ENCODE peak calls at places on chromosomes 3 and 15, in eight cellular contexts. B, H, V, K, R, P, Y and X are unnamed samples.

GRCh38 chr15:66730168-66731014 is 28.4 kb downstream of the SMAD6 start:
- DNase-seq in H (no peak), P (no peak), R (peak; percentile 80), B (no peak), Y (no peak), K (peak; percentile 67), V (no peak), X (no peak)

GRCh38 chr3:141505166-141505565 is 18.3 kb downstream of the RASA2 start:
- DNase-seq in R (no peak), H (no peak), V (no peak), B (no peak), Y (no peak), K (no peak), P (no peak), X (no peak)

GRCh38 chr15:101490922-101491738 is 1.6 kb upstream of the PCSK6 start:
- DNase-seq in B (no peak), V (no peak), R (peak; percentile 40), P (no peak), H (no peak), K (no peak), Y (no peak), X (no peak)

GRCh38 chr3:120021523-120021922 is 72.7 kb downstream of the GSK3B start:
- DNase-seq in H (no peak), B (no peak), Y (no peak), R (no peak), V (no peak), P (no peak), K (peak; percentile 36), X (no peak)

GRCh38 chr3:36494461-36495109 is 114.3 kb downstream of the STAC start:
- DNase-seq in H (no peak), P (peak; percentile 74), B (no peak), K (peak; percentile 75), V (peak; percentile 68), Y (no peak), R (no peak), X (no peak)

GRCh38 chr3:47475570-47476329 is at the start of gene SCAP:
- DNase-seq in B (peak; percentile 95), H (peak; percentile 94), P (peak; percentile 93), Y (peak; percentile 68), V (peak; percentile 98), K (peak; percentile 27), R (peak; percentile 74), X (peak; percentile 90)

GRCh38 chr15:50267577-50267976 is 2.1 kb upstream of the HDC start:
- DNase-seq in V (no peak), Y (no peak), P (no peak), K (no peak), R (no peak), H (no peak), B (no peak), X (no peak)

GRCh38 chr15:59222106-59222505 is 15.5 kb downstream of the LDHAL6B start:
- DNase-seq in R (peak; percentile 62), Y (no peak), V (no peak), K (peak; percentile 88), B (no peak), P (no peak), H (no peak), X (no peak)

GRCh38 chr15:77409259-77410156 is 10.4 kb downstream of the PEAK1 start:
- DNase-seq in K (no peak), V (no peak), P (no peak), R (no peak), H (peak; percentile 53), B (peak; percentile 64), Y (no peak), X (no peak)

GRCh38 chr15:58453931-58454793 is 22.4 kb downstream of the LIPC start:
- DNase-seq in R (no peak), P (no peak), V (no peak), K (no peak), Y (no peak), H (no peak), B (no peak), X (peak; percentile 99)

GRCh38 chr15:25417604-25418003 is 21.2 kb downstream of the UBE3A start:
- DNase-seq in R (no peak), P (no peak), Y (no peak), V (no peak), B (no peak), H (no peak), K (no peak), X (no peak)

GRCh38 chr3:69499899-69500316 is 114.0 kb upstream of the FRMD4B start:
- DNase-seq in V (peak; percentile 72), Y (no peak), R (no peak), H (no peak), P (peak; percentile 53), K (no peak), B (no peak), X (no peak)

GRCh38 chr3:72969766-72970165 is 26.8 kb upstream of the PPP4R2 start:
- DNase-seq in V (no peak), R (no peak), Y (no peak), H (no peak), B (no peak), P (no peak), K (no peak), X (no peak)

GRCh38 chr15:25725758-25726157 is 137.4 kb downstream of the ATP10A start:
- DNase-seq in V (no peak), P (no peak), H (no peak), B (no peak), Y (no peak), R (peak; percentile 22), K (no peak), X (no peak)

GRCh38 chr3:130539005-130539404 is 22.0 kb downstream of the COL6A6 start:
- DNase-seq in R (no peak), B (no peak), K (no peak), V (peak; percentile 67), P (no peak), H (peak; percentile 49), Y (peak; percentile 40), X (peak; percentile 63)

GRCh38 chr3:184525337-184526157 is 36.0 kb upstream of the EPHB3 start:
- DNase-seq in P (no peak), K (no peak), B (no peak), Y (no peak), H (no peak), V (no peak), R (no peak), X (no peak)

GRCh38 chr3:131142580-131142979 is 115.9 kb downstream of the NEK11 start:
- DNase-seq in Y (no peak), P (no peak), R (no peak), B (no peak), H (no peak), V (no peak), K (no peak), X (no peak)

GRCh38 chr3:184145120-184145524 is 10.0 kb downstream of the EIF2B5 start:
- DNase-seq in K (peak; percentile 43), B (peak; percentile 28), H (peak; percentile 66), Y (no peak), R (no peak), P (no peak), V (peak; percentile 66), X (peak; percentile 38)

DNA sequence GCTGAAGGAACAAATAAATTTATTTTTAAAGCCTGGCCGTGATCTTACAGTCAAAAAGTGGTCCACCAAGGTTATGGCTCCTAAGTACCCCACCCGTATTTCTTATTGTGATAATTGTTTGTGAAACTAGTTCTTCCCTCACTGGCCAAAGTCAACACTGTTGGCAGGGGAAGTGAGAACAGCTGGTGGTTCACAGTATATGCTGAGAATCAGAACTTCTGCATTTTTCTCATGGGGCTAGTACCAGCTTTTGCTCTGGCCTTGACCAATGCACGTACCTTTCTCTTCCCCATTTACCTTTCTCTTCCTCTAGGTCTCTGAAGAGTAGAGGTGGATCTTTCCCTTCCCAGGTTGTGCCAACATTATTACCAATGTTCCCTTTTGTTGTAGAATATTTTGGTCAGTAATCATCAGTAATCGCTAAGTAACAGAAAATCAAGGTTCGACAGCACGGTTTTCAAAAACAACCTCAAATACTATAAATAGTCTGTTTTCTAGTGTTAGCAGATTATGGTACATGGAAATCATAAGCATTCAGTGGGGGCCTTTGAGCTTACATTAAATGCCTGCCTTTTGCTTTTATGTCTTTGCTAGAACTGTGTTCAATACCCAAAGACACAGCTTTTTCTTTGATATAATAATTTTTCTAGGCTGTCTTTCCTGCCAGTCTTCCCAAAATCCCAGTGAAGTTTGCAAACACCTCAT is 268.0 kb downstream of the LPP start:
- DNase-seq in Y (no peak), H (peak; percentile 94), V (no peak), B (peak; percentile 71), R (no peak), K (no peak), P (peak; percentile 38), X (no peak)
- H3K4me3 ChIP-seq in Y (no peak overlapping the region), H (peak overlapping the region; percentile 53), V (no peak overlapping the region), B (no peak overlapping the region), R (no peak overlapping the region), K (no peak overlapping the region), P (no peak overlapping the region), X (no peak overlapping the region)

GRCh38 chr3:44721231-44722102 is 8.0 kb upstream of the ZNF501 start:
- DNase-seq in B (no peak), P (no peak), R (no peak), Y (no peak), K (peak; percentile 13), H (no peak), V (no peak), X (peak; percentile 4)
- H3K9me3 ChIP-seq in B (no peaks in the 10 kb centered on the region), P (peaks cover 85% of the 10 kb centered on the region), R (peaks cover 25% of the 10 kb centered on the region), Y (peaks cover 46% of the 10 kb centered on the region), K (peaks cover 66% of the 10 kb centered on the region), H (peaks cover 50% of the 10 kb centered on the region), V (peaks cover 84% of the 10 kb centered on the region), X (peaks cover 18% of the 10 kb centered on the region)

GRCh38 chr15:81722982-81723381 is 322.8 kb downstream of the MEX3B start:
- DNase-seq in R (no peak), K (no peak), H (no peak), P (no peak), B (no peak), V (no peak), Y (no peak), X (no peak)
- H3K4me3 ChIP-seq in R (no peak overlapping the region), K (no peak overlapping the region), H (no peak overlapping the region), P (no peak overlapping the region), B (no peak overlapping the region), V (no peak overlapping the region), Y (no peak overlapping the region), X (no peak overlapping the region)

GRCh38 chr15:40136470-40136869 is 24.4 kb upstream of the BUB1B start:
- DNase-seq in V (no peak), Y (no peak), H (no peak), R (no peak), K (no peak), B (no peak), P (no peak), X (no peak)

GRCh38 chr15:40130799-40131502 is 22.3 kb upstream of the BMF start:
- DNase-seq in Y (no peak), B (no peak), P (no peak), V (no peak), K (no peak), R (peak; percentile 30), H (peak; percentile 20), X (no peak)

GRCh38 chr15:40130118-40130517 is 21.4 kb upstream of the BMF start:
- DNase-seq in R (no peak), Y (no peak), H (no peak), K (no peak), V (no peak), P (no peak), B (no peak), X (no peak)

GRCh38 chr15:40137011-40137906 is 23.6 kb upstream of the BUB1B start:
- DNase-seq in H (no peak), Y (no peak), B (no peak), R (no peak), K (no peak), P (no peak), V (no peak), X (no peak)

DNA sequence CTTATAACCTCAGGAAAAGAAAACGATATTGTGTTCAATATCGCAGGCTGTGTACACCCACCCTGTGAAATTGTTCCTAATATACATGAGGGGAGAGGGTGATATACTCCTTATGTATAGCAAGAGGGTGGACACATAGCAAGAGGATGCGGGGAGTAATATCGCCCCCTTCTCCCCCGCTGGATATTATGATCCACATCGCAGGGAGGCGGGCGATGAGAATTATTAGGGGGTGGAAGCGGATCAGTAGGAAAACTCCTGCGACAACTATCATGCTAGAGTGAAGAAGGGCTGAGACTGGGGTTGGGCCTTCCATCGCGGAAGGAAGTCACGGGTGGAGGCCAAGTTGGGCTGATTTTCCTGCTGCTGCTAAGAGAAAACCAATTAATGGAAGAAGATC is 24.9 kb upstream of the BMF start:
- DNase-seq in Y (no peak), P (no peak), V (no peak), H (no peak), R (no peak), B (no peak), K (no peak), X (no peak)
- H3K9me3 ChIP-seq in Y (no peaks in the 10 kb centered on the region), P (no peaks in the 10 kb centered on the region), V (no peaks in the 10 kb centered on the region), H (no peaks in the 10 kb centered on the region), R (no peaks in the 10 kb centered on the region), B (no peaks in the 10 kb centered on the region), K (no peaks in the 10 kb centered on the region), X (no peaks in the 10 kb centered on the region)